ENCODE peak calls at places on chromosomes 4 and X, in six cellular contexts. R is spleen, H is body of pancreas, M is gastrocnemius medialis, Y is sigmoid colon, U is thyroid gland. K is an unnamed sample. For H3K4me1, the result is how much of the 10 kb centered on the place peaks cover.

GRCh38 chrX:53312946-53313745 is 31.8 kb upstream of the IQSEC2 start:
- DNase-seq in R (no peak), H (peak), M (peak), Y (peak), U (peak), K (peak)

GRCh38 chr4:80184053-80184790 is 13.1 kb upstream of the PRDM8 start:
- DNase-seq in R (peak), H (peak), M (peak), Y (peak), U (peak), K (peak)

GRCh38 chrX:139538907-139539593 is 8.5 kb downstream of the F9 start:
- DNase-seq in R (no peak), H (no peak), M (no peak), Y (no peak), U (no peak), K (no peak)

GRCh38 chr4:7067147-7067522 is 729 bp downstream of the GRPEL1 start:
- DNase-seq in R (peak), H (no peak), M (no peak), Y (no peak), U (no peak), K (no peak)

GRCh38 chrX:47316276-47317025 is 53.9 kb upstream of the ZNF157 start:
- DNase-seq in R (peak), H (peak), M (no peak), Y (no peak), U (no peak), K (no peak)

GRCh38 chr4:121189811-121190210 is 25.7 kb upstream of the TNIP3 start:
- DNase-seq in R (no peak), H (no peak), M (no peak), Y (no peak), U (no peak), K (no peak)

GRCh38 chr4:7352486-7352885 is 82.2 kb downstream of the PSAPL1 start:
- DNase-seq in R (no peak), H (no peak), M (no peak), Y (no peak), U (no peak), K (no peak)

GRCh38 chrX:11541510-11541909 is 124.2 kb downstream of the ARHGAP6 start:
- DNase-seq in R (no peak), H (no peak), M (no peak), Y (no peak), U (no peak), K (no peak)

GRCh38 chr4:110484029-110484428 is 8.1 kb downstream of the ENPEP start:
- DNase-seq in R (no peak), H (no peak), M (no peak), Y (no peak), U (no peak), K (no peak)

DNA sequence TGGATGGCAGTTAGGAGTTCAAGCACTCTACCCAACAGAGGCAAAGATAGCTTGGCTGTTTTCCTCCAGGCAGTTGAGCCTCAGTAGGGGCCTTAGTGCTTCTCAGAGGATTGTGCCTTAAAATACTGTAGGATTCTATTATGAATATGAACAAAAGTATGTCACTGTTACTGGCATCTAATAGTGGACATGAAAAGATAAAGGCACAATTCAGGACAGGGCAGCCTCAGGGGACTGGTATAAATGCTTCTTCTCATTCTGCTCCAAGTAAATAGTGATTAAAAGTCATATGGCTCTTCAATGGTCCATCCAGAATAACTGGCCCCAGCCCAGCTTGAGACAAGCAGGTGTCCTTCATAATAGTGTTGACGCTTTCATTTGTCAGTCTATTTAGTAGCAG is 17.7 kb downstream of the COL4A6 start:
- DNase-seq in R (no peak), H (no peak), M (no peak), Y (no peak), U (no peak), K (no peak)
- H3K4me1 ChIP-seq in R (under half), H (under half), M (under half), Y (under half), U (under half), K (under half)

DNA sequence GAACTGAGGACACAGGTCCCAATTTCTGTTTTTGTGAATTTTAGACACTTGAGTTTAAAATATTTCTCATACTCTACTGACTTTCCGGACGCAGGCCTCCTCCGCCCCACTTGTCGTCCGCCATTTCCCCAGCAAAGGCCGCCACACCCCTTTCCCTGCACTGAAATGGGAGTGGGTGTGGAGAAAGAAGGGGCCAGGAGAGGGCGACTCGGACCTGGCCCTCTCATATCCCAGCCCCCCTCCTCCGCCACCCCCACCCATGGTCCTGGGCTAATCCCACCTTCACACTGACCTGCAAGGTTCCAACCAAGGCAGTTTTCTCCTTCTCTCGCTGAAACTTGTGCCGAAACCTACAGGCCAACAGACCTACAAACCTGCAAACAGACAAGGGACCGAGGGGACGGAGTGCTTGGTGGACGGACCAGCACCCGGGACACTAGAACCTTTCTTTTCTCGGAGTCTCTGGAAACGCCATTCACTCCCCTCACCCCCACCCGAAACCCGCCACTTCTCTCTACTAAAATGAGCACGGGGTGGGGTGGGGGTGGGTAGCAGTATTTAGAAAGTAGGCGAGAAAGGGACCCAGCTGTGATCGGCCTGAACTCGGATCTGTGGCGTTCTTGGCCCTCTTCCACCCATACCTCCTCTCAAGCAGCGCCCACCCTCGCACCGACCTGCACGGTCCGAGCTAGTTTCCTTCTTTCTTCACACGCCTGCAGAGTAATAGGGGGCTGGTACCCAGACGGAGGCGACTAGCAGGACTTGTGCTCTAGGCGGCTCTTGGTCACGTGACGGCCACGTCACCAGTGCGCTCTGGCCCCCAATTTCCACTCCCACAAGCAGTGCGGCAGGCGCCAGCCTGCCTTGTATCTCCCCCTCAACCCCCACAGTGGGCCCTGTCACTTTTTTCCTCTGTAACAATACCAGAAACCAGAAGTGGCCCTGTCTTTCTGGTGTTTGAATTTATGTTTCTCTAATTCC is at the start of gene ARMCX6:
- DNase-seq in R (peak), H (peak), M (peak), Y (peak), U (peak), K (peak)
- H3K27ac ChIP-seq in R (peak), H (peak), M (peak), Y (peak), U (peak), K (peak)

GRCh38 chrX:76064825-76065224 is 108.0 kb upstream of the PBDC1 start:
- DNase-seq in R (no peak), H (no peak), M (no peak), Y (no peak), U (no peak), K (no peak)
- TF ChIP-seq POLR2A in R (no peak), H (no peak), M (no peak), Y (no peak), U (no peak), K (no peak)

DNA sequence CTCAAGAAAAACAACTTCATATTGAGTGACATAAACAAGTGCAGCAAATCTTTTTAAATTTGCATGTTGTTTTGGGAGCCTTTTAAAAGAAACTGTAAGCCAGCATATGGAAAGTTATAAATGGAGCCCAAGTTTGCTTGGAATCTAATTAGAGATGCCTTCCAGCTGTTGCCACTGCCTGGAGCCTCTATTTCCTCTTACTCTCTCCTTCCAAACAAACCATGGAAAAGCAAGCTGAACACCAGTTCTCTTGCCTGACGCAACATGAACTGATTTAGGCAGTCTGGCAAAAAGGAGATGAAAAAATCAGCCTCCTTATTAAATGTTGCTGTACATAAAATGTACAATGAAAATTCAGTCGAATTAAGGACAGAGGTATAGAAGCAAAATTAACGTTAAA is 21.5 kb downstream of the ARSJ start:
- DNase-seq in R (no peak), H (no peak), M (no peak), Y (no peak), U (no peak), K (no peak)
- H3K4me1 ChIP-seq in R (under half), H (under half), M (under half), Y (under half), U (under half), K (under half)

GRCh38 chr4:168659971-168660465 is 163.2 kb downstream of the PALLD start:
- DNase-seq in R (no peak), H (no peak), M (no peak), Y (no peak), U (no peak), K (no peak)
- H3K27ac ChIP-seq in R (no peak), H (no peak), M (no peak), Y (no peak), U (no peak), K (no peak)

GRCh38 chr4:40057540-40058091 is 966 bp downstream of the N4BP2 start:
- DNase-seq in R (peak), H (peak), M (peak), Y (peak), U (peak), K (peak)
- TF ChIP-seq POLR2A in R (no peak), H (peak), M (no peak), Y (no peak), U (peak), K (peak)